ENCODE peak calls at places on chromosomes 3 and 15, in eight cellular contexts. Y, H, L, J, I, R, P and S are unnamed samples.

GRCh38 chr3:177224406-177224805 is 27.1 kb upstream of the TBL1XR1 start:
- DNase-seq in Y (no peak), H (no peak), L (no peak), J (no peak), I (no peak), R (no peak), P (no peak), S (no peak)

GRCh38 chr3:182729903-182730674 is 63.2 kb upstream of the ATP11B start:
- DNase-seq in Y (no peak), H (no peak), L (no peak), J (no peak), I (no peak), R (no peak), P (no peak), S (peak; percentile 16)

GRCh38 chr3:144259267-144259666 is 287.6 kb downstream of the DIPK2A start:
- DNase-seq in Y (no peak), H (no peak), L (no peak), J (no peak), I (no peak), R (no peak), P (no peak), S (no peak)

GRCh38 chr15:85419200-85419599 is 38.8 kb downstream of the AKAP13 start:
- DNase-seq in Y (no peak), H (no peak), L (no peak), J (no peak), I (no peak), R (no peak), P (no peak), S (no peak)

GRCh38 chr15:67415186-67415585 is 105.7 kb upstream of the C15orf61 start:
- DNase-seq in Y (no peak), H (no peak), L (no peak), J (no peak), I (no peak), R (no peak), P (no peak), S (no peak)

GRCh38 chr3:126212629-126213375 is 32.4 kb upstream of the ALDH1L1 start:
- DNase-seq in Y (peak; percentile 72), H (peak; percentile 54), L (peak; percentile 57), J (peak; percentile 36), I (peak; percentile 76), R (peak; percentile 80), P (peak; percentile 44), S (no peak)

GRCh38 chr3:123286308-123287023 is 84.7 kb downstream of the SEC22A start:
- DNase-seq in Y (peak; percentile 57), H (no peak), L (no peak), J (no peak), I (peak; percentile 55), R (no peak), P (no peak), S (no peak)

GRCh38 chr3:46883252-46884185 is 6.0 kb downstream of the PTH1R start:
- DNase-seq in Y (no peak), H (no peak), L (no peak), J (no peak), I (no peak), R (no peak), P (no peak), S (no peak)

GRCh38 chr15:75712668-75713337 is at the start of gene CSPG4:
- DNase-seq in Y (peak; percentile 95), H (no peak), L (peak; percentile 77), J (peak; percentile 80), I (no peak), R (peak; percentile 82), P (peak; percentile 78), S (peak; percentile 64)

GRCh38 chr15:59259137-59259943 is 52.7 kb downstream of the LDHAL6B start:
- DNase-seq in Y (no peak), H (no peak), L (no peak), J (no peak), I (no peak), R (no peak), P (no peak), S (no peak)

GRCh38 chr15:70198441-70199123 is 100.9 kb upstream of the TLE3 start:
- DNase-seq in Y (no peak), H (no peak), L (no peak), J (no peak), I (no peak), R (no peak), P (no peak), S (no peak)

GRCh38 chr3:43104039-43104438 is 1.8 kb downstream of the POMGNT2 start:
- DNase-seq in Y (no peak), H (no peak), L (no peak), J (no peak), I (no peak), R (no peak), P (no peak), S (no peak)

GRCh38 chr15:20357139-20358065 is 184.2 kb downstream of the GOLGA6L6 start:
- DNase-seq in Y (peak; percentile 72), H (peak; percentile 59), L (no peak), J (no peak), I (no peak), R (peak; percentile 88), P (peak; percentile 24), S (peak; percentile 47)

GRCh38 chr15:91866371-91866905 is 12.9 kb downstream of the SLCO3A1 start:
- DNase-seq in Y (no peak), H (no peak), L (peak; percentile 61), J (no peak), I (peak; percentile 93), R (no peak), P (no peak), S (no peak)

GRCh38 chr3:184693011-184693975 is 18.6 kb downstream of the MAGEF1 start:
- DNase-seq in Y (no peak), H (no peak), L (no peak), J (no peak), I (no peak), R (no peak), P (no peak), S (no peak)

GRCh38 chr3:29655016-29655415 is 374.1 kb downstream of the RBMS3 start:
- DNase-seq in Y (no peak), H (no peak), L (no peak), J (no peak), I (no peak), R (no peak), P (no peak), S (no peak)

GRCh38 chr3:197068077-197068476 is 38.5 kb upstream of the MELTF start:
- DNase-seq in Y (no peak), H (no peak), L (no peak), J (no peak), I (no peak), R (no peak), P (no peak), S (no peak)

GRCh38 chr3:41418961-41419691 is 219.8 kb downstream of the CTNNB1 start:
- DNase-seq in Y (no peak), H (no peak), L (no peak), J (no peak), I (peak; percentile 76), R (no peak), P (no peak), S (no peak)

GRCh38 chr3:42701371-42702065 is 1.1 kb downstream of the HHATL start:
- DNase-seq in Y (no peak), H (peak; percentile 67), L (no peak), J (peak; percentile 96), I (no peak), R (peak; percentile 85), P (peak; percentile 86), S (peak; percentile 55)

GRCh38 chr15:89078831-89079810 is 9.1 kb upstream of the ABHD2 start:
- DNase-seq in Y (no peak), H (no peak), L (no peak), J (no peak), I (no peak), R (no peak), P (no peak), S (no peak)

GRCh38 chr3:67601919-67602608 is 52.3 kb downstream of the SUCLG2 start:
- DNase-seq in Y (no peak), H (no peak), L (no peak), J (no peak), I (no peak), R (no peak), P (no peak), S (no peak)

DNA sequence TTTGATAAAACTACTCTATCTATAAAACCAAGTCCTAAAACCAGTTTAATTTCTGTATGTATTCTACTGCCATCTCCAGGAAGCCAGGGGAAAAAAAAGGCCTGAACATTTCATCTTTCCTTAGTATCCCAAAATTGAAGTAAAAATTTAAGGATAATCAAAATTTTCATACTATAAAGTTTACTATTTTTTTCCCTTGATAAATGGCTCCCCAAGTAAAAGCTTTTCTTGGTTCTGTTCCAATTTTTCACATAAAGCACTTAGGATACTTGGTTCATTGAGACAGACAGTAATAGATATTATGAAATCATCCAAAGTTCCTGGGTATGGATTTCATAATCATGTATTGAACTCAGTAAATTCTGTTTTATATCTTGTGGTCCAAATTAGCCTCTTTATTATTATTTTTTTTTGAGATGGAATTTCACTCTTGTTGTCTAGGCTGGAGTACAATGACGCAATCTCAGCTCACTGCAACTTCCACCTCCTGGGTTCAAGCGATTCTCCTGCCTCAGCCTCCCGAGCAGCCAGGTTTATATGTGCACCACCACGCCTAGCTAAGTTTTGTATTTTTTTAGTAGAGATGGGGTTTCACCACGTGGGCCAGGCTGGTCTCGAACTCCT is 34.5 kb downstream of the ICE2 start:
- DNase-seq in Y (no peak), H (no peak), L (no peak), J (no peak), I (no peak), R (no peak), P (no peak), S (no peak)
- TF ChIP-seq CTCF in Y (no peak), H (peak; percentile 59), L (peak; percentile 56), J (peak; percentile 68), I (peak; percentile 60), R (peak; percentile 39), P (peak; percentile 65), S (no peak)

GRCh38 chr3:6351752-6352151 is 509.2 kb upstream of the GRM7 start:
- DNase-seq in Y (no peak), H (no peak), L (no peak), J (no peak), I (no peak), R (no peak), P (no peak), S (no peak)

GRCh38 chr3:6354653-6355052 is 506.3 kb upstream of the GRM7 start:
- DNase-seq in Y (no peak), H (no peak), L (no peak), J (no peak), I (no peak), R (no peak), P (no peak), S (no peak)
- H3K4me1 ChIP-seq in Y (no peaks in the 10 kb centered on the region), H (no peaks in the 10 kb centered on the region), L (no peaks in the 10 kb centered on the region), J (no peaks in the 10 kb centered on the region), I (no peaks in the 10 kb centered on the region), R (no peaks in the 10 kb centered on the region), P (no peaks in the 10 kb centered on the region), S (no peaks in the 10 kb centered on the region)

DNA sequence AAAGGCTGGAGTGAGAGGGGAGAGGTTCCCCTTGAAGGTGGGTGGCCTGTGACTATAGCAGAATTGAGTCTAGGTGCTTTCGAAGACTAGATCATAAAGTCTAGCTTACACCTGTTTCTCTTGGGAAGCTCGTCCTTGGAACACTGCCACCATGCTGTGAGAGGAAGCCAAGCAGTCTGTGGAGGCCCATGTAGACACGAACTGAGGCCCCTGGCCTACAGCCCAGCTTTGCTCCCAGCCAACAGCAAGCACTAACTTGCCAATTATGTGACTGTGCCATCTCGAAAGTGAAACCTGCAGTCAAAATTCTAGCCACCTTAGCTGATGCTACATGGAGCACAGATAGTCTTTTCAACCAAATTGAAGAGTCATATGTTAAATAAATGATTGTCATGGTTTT is 190.5 kb upstream of the NECTIN3 start:
- DNase-seq in Y (peak; percentile 87), H (peak; percentile 45), L (no peak), J (peak; percentile 50), I (no peak), R (no peak), P (peak; percentile 42), S (peak; percentile 59)
- TF ChIP-seq CTCF in Y (no peak), H (no peak), L (no peak), J (no peak), I (peak; percentile 48), R (no peak), P (no peak), S (no peak)

GRCh38 chr3:171274222-171274621 is 186.0 kb downstream of the TNIK start:
- DNase-seq in Y (no peak), H (no peak), L (no peak), J (no peak), I (no peak), R (no peak), P (no peak), S (no peak)
- H3K4me1 ChIP-seq in Y (peaks cover 16% of the 10 kb centered on the region), H (peaks cover 6% of the 10 kb centered on the region), L (no peaks in the 10 kb centered on the region), J (peaks cover 6% of the 10 kb centered on the region), I (no peaks in the 10 kb centered on the region), R (no peaks in the 10 kb centered on the region), P (peaks cover 20% of the 10 kb centered on the region), S (no peaks in the 10 kb centered on the region)